ENCODE peak calls at places on chromosomes 4 and X, in eight cellular contexts. One of them, this sample, is unnamed.

GRCh38 chr4:2646386-2647149 is 109.6 kb downstream of the TNIP2 start:
- DNase-seq in breast epithelium: no peak
- DNase-seq in body of pancreas: no peak
- DNase-seq in suprapubic skin: no peak
- DNase-seq in fibroblast of the aortic adventitia: no peak
- DNase-seq in AG10803: no peak
- DNase-seq in AG09309: no peak
- DNase-seq in astrocyte of the spinal cord: no peak
- DNase-seq in this sample: no peak

GRCh38 chrX:67784712-67785111 is 240.9 kb downstream of the AR start:
- DNase-seq in breast epithelium: no peak
- DNase-seq in body of pancreas: no peak
- DNase-seq in suprapubic skin: no peak
- DNase-seq in fibroblast of the aortic adventitia: no peak
- DNase-seq in AG10803: no peak
- DNase-seq in AG09309: no peak
- DNase-seq in astrocyte of the spinal cord: no peak
- DNase-seq in this sample: no peak

GRCh38 chr4:112358415-112358814 is 61.2 kb downstream of the ALPK1 start:
- DNase-seq in breast epithelium: no peak
- DNase-seq in body of pancreas: no peak
- DNase-seq in suprapubic skin: no peak
- DNase-seq in fibroblast of the aortic adventitia: no peak
- DNase-seq in AG10803: no peak
- DNase-seq in AG09309: no peak
- DNase-seq in astrocyte of the spinal cord: no peak
- DNase-seq in this sample: no peak

GRCh38 chr4:61549356-61549755 is 349.2 kb downstream of the ADGRL3 start:
- DNase-seq in breast epithelium: no peak
- DNase-seq in body of pancreas: no peak
- DNase-seq in suprapubic skin: no peak
- DNase-seq in fibroblast of the aortic adventitia: no peak
- DNase-seq in AG10803: no peak
- DNase-seq in AG09309: no peak
- DNase-seq in astrocyte of the spinal cord: no peak
- DNase-seq in this sample: no peak

GRCh38 chrX:102154218-102154860 is 1.4 kb downstream of the BEX5 start:
- DNase-seq in breast epithelium: no peak
- DNase-seq in body of pancreas: peak
- DNase-seq in suprapubic skin: no peak
- DNase-seq in fibroblast of the aortic adventitia: no peak
- DNase-seq in AG10803: no peak
- DNase-seq in AG09309: no peak
- DNase-seq in astrocyte of the spinal cord: no peak
- DNase-seq in this sample: peak

GRCh38 chr4:67883902-67884301 is at the start of gene TMPRSS11D:
- DNase-seq in breast epithelium: no peak
- DNase-seq in body of pancreas: no peak
- DNase-seq in suprapubic skin: no peak
- DNase-seq in fibroblast of the aortic adventitia: no peak
- DNase-seq in AG10803: no peak
- DNase-seq in AG09309: no peak
- DNase-seq in astrocyte of the spinal cord: no peak
- DNase-seq in this sample: no peak

GRCh38 chr4:168683595-168683994 is 186.7 kb downstream of the PALLD start:
- DNase-seq in breast epithelium: no peak
- DNase-seq in body of pancreas: no peak
- DNase-seq in suprapubic skin: no peak
- DNase-seq in fibroblast of the aortic adventitia: no peak
- DNase-seq in AG10803: peak
- DNase-seq in AG09309: no peak
- DNase-seq in astrocyte of the spinal cord: peak
- DNase-seq in this sample: no peak

GRCh38 chrX:25084446-25084845 is 68.7 kb upstream of the ARX start:
- DNase-seq in breast epithelium: no peak
- DNase-seq in body of pancreas: no peak
- DNase-seq in suprapubic skin: no peak
- DNase-seq in fibroblast of the aortic adventitia: no peak
- DNase-seq in AG10803: no peak
- DNase-seq in AG09309: no peak
- DNase-seq in astrocyte of the spinal cord: no peak
- DNase-seq in this sample: no peak

GRCh38 chrX:49276671-49277519 is 7.3 kb downstream of the PPP1R3F start:
- DNase-seq in breast epithelium: no peak
- DNase-seq in body of pancreas: peak
- DNase-seq in suprapubic skin: no peak
- DNase-seq in fibroblast of the aortic adventitia: peak
- DNase-seq in AG10803: peak
- DNase-seq in AG09309: no peak
- DNase-seq in astrocyte of the spinal cord: no peak
- DNase-seq in this sample: no peak

GRCh38 chr4:118171381-118171780 is 137.1 kb downstream of the NDST3 start:
- DNase-seq in breast epithelium: no peak
- DNase-seq in body of pancreas: no peak
- DNase-seq in suprapubic skin: no peak
- DNase-seq in fibroblast of the aortic adventitia: no peak
- DNase-seq in AG10803: no peak
- DNase-seq in AG09309: no peak
- DNase-seq in astrocyte of the spinal cord: no peak
- DNase-seq in this sample: no peak

GRCh38 chr4:8365353-8365752 is 75.2 kb downstream of the ACOX3 start:
- DNase-seq in breast epithelium: no peak
- DNase-seq in body of pancreas: no peak
- DNase-seq in suprapubic skin: no peak
- DNase-seq in fibroblast of the aortic adventitia: no peak
- DNase-seq in AG10803: no peak
- DNase-seq in AG09309: no peak
- DNase-seq in astrocyte of the spinal cord: no peak
- DNase-seq in this sample: no peak

GRCh38 chr4:172998527-172999469 is 169.8 kb upstream of the GALNT7 start:
- DNase-seq in breast epithelium: no peak
- DNase-seq in body of pancreas: no peak
- DNase-seq in suprapubic skin: no peak
- DNase-seq in fibroblast of the aortic adventitia: peak
- DNase-seq in AG10803: peak
- DNase-seq in AG09309: no peak
- DNase-seq in astrocyte of the spinal cord: peak
- DNase-seq in this sample: no peak

GRCh38 chr4:143185253-143186107 is 763 bp downstream of the USP38 start:
- DNase-seq in breast epithelium: no peak
- DNase-seq in body of pancreas: peak
- DNase-seq in suprapubic skin: peak
- DNase-seq in fibroblast of the aortic adventitia: peak
- DNase-seq in AG10803: peak
- DNase-seq in AG09309: no peak
- DNase-seq in astrocyte of the spinal cord: no peak
- DNase-seq in this sample: no peak

GRCh38 chrX:48480142-48480541 is 4.1 kb downstream of the FTSJ1 start:
- DNase-seq in breast epithelium: no peak
- DNase-seq in body of pancreas: no peak
- DNase-seq in suprapubic skin: no peak
- DNase-seq in fibroblast of the aortic adventitia: no peak
- DNase-seq in AG10803: no peak
- DNase-seq in AG09309: no peak
- DNase-seq in astrocyte of the spinal cord: no peak
- DNase-seq in this sample: no peak

GRCh38 chr4:74431113-74431826 is 13.7 kb upstream of the AREG start:
- DNase-seq in breast epithelium: no peak
- DNase-seq in body of pancreas: no peak
- DNase-seq in suprapubic skin: no peak
- DNase-seq in fibroblast of the aortic adventitia: no peak
- DNase-seq in AG10803: no peak
- DNase-seq in AG09309: no peak
- DNase-seq in astrocyte of the spinal cord: peak
- DNase-seq in this sample: no peak

GRCh38 chrX:119482497-119483480 is 14.5 kb downstream of the SLC25A5 start:
- DNase-seq in breast epithelium: peak
- DNase-seq in body of pancreas: peak
- DNase-seq in suprapubic skin: peak
- DNase-seq in fibroblast of the aortic adventitia: peak
- DNase-seq in AG10803: peak
- DNase-seq in AG09309: no peak
- DNase-seq in astrocyte of the spinal cord: peak
- DNase-seq in this sample: peak

GRCh38 chr4:53895137-53895536 is 169.3 kb downstream of the CHIC2 start:
- DNase-seq in breast epithelium: no peak
- DNase-seq in body of pancreas: no peak
- DNase-seq in suprapubic skin: no peak
- DNase-seq in fibroblast of the aortic adventitia: no peak
- DNase-seq in AG10803: no peak
- DNase-seq in AG09309: no peak
- DNase-seq in astrocyte of the spinal cord: no peak
- DNase-seq in this sample: no peak

GRCh38 chr4:182293836-182294235 is 50.6 kb downstream of the TENM3 start:
- DNase-seq in breast epithelium: no peak
- DNase-seq in body of pancreas: no peak
- DNase-seq in suprapubic skin: no peak
- DNase-seq in fibroblast of the aortic adventitia: no peak
- DNase-seq in AG10803: no peak
- DNase-seq in AG09309: no peak
- DNase-seq in astrocyte of the spinal cord: no peak
- DNase-seq in this sample: no peak

GRCh38 chrX:30702736-30703135 is 49.5 kb downstream of the GK start:
- DNase-seq in breast epithelium: no peak
- DNase-seq in body of pancreas: no peak
- DNase-seq in suprapubic skin: no peak
- DNase-seq in fibroblast of the aortic adventitia: peak
- DNase-seq in AG10803: peak
- DNase-seq in AG09309: peak
- DNase-seq in astrocyte of the spinal cord: peak
- DNase-seq in this sample: no peak

GRCh38 chrX:13647709-13648212 is 5.2 kb upstream of the TCEANC start:
- DNase-seq in breast epithelium: no peak
- DNase-seq in body of pancreas: peak
- DNase-seq in suprapubic skin: no peak
- DNase-seq in fibroblast of the aortic adventitia: peak
- DNase-seq in AG10803: no peak
- DNase-seq in AG09309: no peak
- DNase-seq in astrocyte of the spinal cord: peak
- DNase-seq in this sample: no peak

GRCh38 chr4:21596521-21596920 is 352.1 kb downstream of the KCNIP4 start:
- DNase-seq in breast epithelium: no peak
- DNase-seq in body of pancreas: no peak
- DNase-seq in suprapubic skin: no peak
- DNase-seq in fibroblast of the aortic adventitia: no peak
- DNase-seq in AG10803: no peak
- DNase-seq in AG09309: no peak
- DNase-seq in astrocyte of the spinal cord: no peak
- DNase-seq in this sample: no peak
- TF ChIP-seq CTCF in breast epithelium: no peak
- TF ChIP-seq CTCF in body of pancreas: no peak
- TF ChIP-seq CTCF in suprapubic skin: no peak
- TF ChIP-seq CTCF in fibroblast of the aortic adventitia: no peak
- TF ChIP-seq CTCF in AG10803: no peak
- TF ChIP-seq CTCF in AG09309: no peak
- TF ChIP-seq CTCF in astrocyte of the spinal cord: no peak
- TF ChIP-seq CTCF in this sample: no peak

DNA sequence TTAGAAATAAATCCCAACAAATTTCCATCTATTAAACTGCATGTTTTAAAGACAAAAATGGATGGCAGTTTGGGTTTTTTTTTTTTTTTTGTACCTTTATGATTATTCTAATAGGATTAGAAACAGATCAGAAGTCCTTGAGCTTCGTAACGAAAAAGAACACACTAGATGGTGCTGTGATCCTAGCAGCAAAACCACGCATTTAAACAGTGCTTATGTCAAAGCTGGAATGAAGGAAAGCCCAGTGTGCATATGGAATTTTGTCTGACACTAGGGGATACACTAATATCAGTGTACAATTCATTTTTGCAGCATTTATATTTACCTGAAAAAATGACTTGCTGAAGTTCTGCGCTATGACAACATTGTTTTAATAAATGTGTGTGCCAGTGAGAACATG is 229.1 kb downstream of the VEGFC start:
- DNase-seq in breast epithelium: no peak
- DNase-seq in body of pancreas: no peak
- DNase-seq in suprapubic skin: no peak
- DNase-seq in fibroblast of the aortic adventitia: peak
- DNase-seq in AG10803: peak
- DNase-seq in AG09309: no peak
- DNase-seq in astrocyte of the spinal cord: no peak
- DNase-seq in this sample: no peak
- TF ChIP-seq CTCF in breast epithelium: no peak
- TF ChIP-seq CTCF in body of pancreas: no peak
- TF ChIP-seq CTCF in suprapubic skin: no peak
- TF ChIP-seq CTCF in fibroblast of the aortic adventitia: peak
- TF ChIP-seq CTCF in AG10803: peak
- TF ChIP-seq CTCF in AG09309: peak
- TF ChIP-seq CTCF in astrocyte of the spinal cord: peak
- TF ChIP-seq CTCF in this sample: no peak

GRCh38 chrX:46341767-46342322 is 203.4 kb downstream of the ZNF674 start:
- DNase-seq in breast epithelium: no peak
- DNase-seq in body of pancreas: no peak
- DNase-seq in suprapubic skin: no peak
- DNase-seq in fibroblast of the aortic adventitia: no peak
- DNase-seq in AG10803: no peak
- DNase-seq in AG09309: no peak
- DNase-seq in astrocyte of the spinal cord: no peak
- DNase-seq in this sample: no peak
- TF ChIP-seq CTCF in breast epithelium: no peak
- TF ChIP-seq CTCF in body of pancreas: no peak
- TF ChIP-seq CTCF in suprapubic skin: no peak
- TF ChIP-seq CTCF in fibroblast of the aortic adventitia: no peak
- TF ChIP-seq CTCF in AG10803: no peak
- TF ChIP-seq CTCF in AG09309: no peak
- TF ChIP-seq CTCF in astrocyte of the spinal cord: no peak
- TF ChIP-seq CTCF in this sample: no peak

GRCh38 chr4:145216532-145216931 is 36.1 kb upstream of the OTUD4 start:
- DNase-seq in breast epithelium: no peak
- DNase-seq in body of pancreas: no peak
- DNase-seq in suprapubic skin: no peak
- DNase-seq in fibroblast of the aortic adventitia: peak
- DNase-seq in AG10803: peak
- DNase-seq in AG09309: peak
- DNase-seq in astrocyte of the spinal cord: peak
- DNase-seq in this sample: no peak
- TF ChIP-seq CTCF in breast epithelium: peak
- TF ChIP-seq CTCF in body of pancreas: no peak
- TF ChIP-seq CTCF in suprapubic skin: peak
- TF ChIP-seq CTCF in fibroblast of the aortic adventitia: peak
- TF ChIP-seq CTCF in AG10803: peak
- TF ChIP-seq CTCF in AG09309: peak
- TF ChIP-seq CTCF in astrocyte of the spinal cord: peak
- TF ChIP-seq CTCF in this sample: no peak

GRCh38 chr4:109676886-109677285 is 26.4 kb downstream of the CASP6 start:
- DNase-seq in breast epithelium: no peak
- DNase-seq in body of pancreas: no peak
- DNase-seq in suprapubic skin: no peak
- DNase-seq in fibroblast of the aortic adventitia: no peak
- DNase-seq in AG10803: no peak
- DNase-seq in AG09309: no peak
- DNase-seq in astrocyte of the spinal cord: no peak
- DNase-seq in this sample: no peak
- TF ChIP-seq CTCF in breast epithelium: no peak
- TF ChIP-seq CTCF in body of pancreas: no peak
- TF ChIP-seq CTCF in suprapubic skin: no peak
- TF ChIP-seq CTCF in fibroblast of the aortic adventitia: no peak
- TF ChIP-seq CTCF in AG10803: no peak
- TF ChIP-seq CTCF in AG09309: peak
- TF ChIP-seq CTCF in astrocyte of the spinal cord: no peak
- TF ChIP-seq CTCF in this sample: no peak

This sample was measured in endothelial cell.